ENCODE peak calls at places on chromosome 4, in four cellular contexts. W is psoas muscle, U is H1, D is IMR-90. G is an unnamed sample. For H3K9me3, the result is how much of the 10 kb centered on the place peaks cover.

GRCh38 chr4:13484749-13485345 is 707 bp upstream of the RAB28 start:
- DNase-seq in D (peak), U (no peak), W (no peak), G (no peak)

GRCh38 chr4:36316544-36317082 is 35.2 kb downstream of the DTHD1 start:
- DNase-seq in D (peak), U (no peak), W (no peak), G (no peak)

GRCh38 chr4:78971326-78971725 is 32.1 kb upstream of the PAQR3 start:
- DNase-seq in U (no peak), D (no peak), W (no peak), G (no peak)

GRCh38 chr4:146852365-146852764 is 93.3 kb downstream of the TTC29 start:
- DNase-seq in W (no peak), D (no peak), U (no peak), G (no peak)

GRCh38 chr4:7942019-7942556 is 2.4 kb upstream of the AFAP1 start:
- DNase-seq in D (no peak), U (no peak), W (no peak), G (no peak)

GRCh38 chr4:17561195-17561909 is 15.6 kb upstream of the LAP3 start:
- DNase-seq in D (peak), W (no peak), U (no peak), G (no peak)

GRCh38 chr4:1295405-1296055 is 5.8 kb downstream of the MAEA start:
- DNase-seq in D (no peak), U (no peak), W (no peak), G (no peak)

GRCh38 chr4:66266035-66266434 is 595.7 kb upstream of the EPHA5 start:
- DNase-seq in W (peak), D (no peak), U (peak), G (no peak)

GRCh38 chr4:95129708-95130343 is 372.1 kb downstream of the BMPR1B start:
- DNase-seq in W (no peak), U (no peak), D (peak), G (no peak)

GRCh38 chr4:172601195-172601594 is 567.4 kb upstream of the GALNT7 start:
- DNase-seq in W (no peak), U (no peak), D (no peak), G (no peak)

GRCh38 chr4:107734120-107734519 is 14.1 kb upstream of the PAPSS1 start:
- DNase-seq in U (no peak), W (no peak), D (no peak), G (no peak)

GRCh38 chr4:101271516-101271915 is 75.8 kb downstream of the PPP3CA start:
- DNase-seq in W (no peak), U (no peak), D (peak), G (no peak)

GRCh38 chr4:162682651-162683050 is 484.0 kb downstream of the NAF1 start:
- DNase-seq in W (no peak), U (no peak), D (no peak), G (no peak)

GRCh38 chr4:71333960-71334951 is 4.6 kb upstream of the SLC4A4 start:
- DNase-seq in U (no peak), D (peak), W (no peak), G (peak)

GRCh38 chr4:180949825-180950224 is 1293.4 kb upstream of the TENM3 start:
- DNase-seq in D (no peak), U (no peak), W (no peak), G (no peak)

GRCh38 chr4:152283806-152284470 is 252.0 kb downstream of the FBXW7 start:
- DNase-seq in W (no peak), U (no peak), D (no peak), G (no peak)

GRCh38 chr4:182643801-182644311 is 273.3 kb downstream of the DCTD start:
- DNase-seq in W (no peak), U (no peak), D (peak), G (no peak)

GRCh38 chr4:555566-556275 is 20.4 kb downstream of the TMEM271 start:
- DNase-seq in D (no peak), W (no peak), U (no peak), G (no peak)

GRCh38 chr4:81198151-81198550 is 16.9 kb downstream of the PRKG2 start:
- DNase-seq in U (no peak), W (no peak), D (no peak), G (peak)

GRCh38 chr4:48129307-48130014 is 4.6 kb downstream of the TXK start:
- DNase-seq in W (no peak), U (no peak), D (no peak), G (no peak)

GRCh38 chr4:128600996-128601857 is 208.3 kb upstream of the JADE1 start:
- DNase-seq in W (peak), D (peak), U (peak), G (peak)

GRCh38 chr4:116118216-116118615 is 967.2 kb downstream of the TRAM1L1 start:
- DNase-seq in U (no peak), W (no peak), D (no peak), G (no peak)

GRCh38 chr4:55364691-55365346 is 18.8 kb downstream of the SRD5A3 start:
- DNase-seq in U (no peak), W (no peak), D (no peak), G (no peak)

GRCh38 chr4:188826393-188826792 is 687.2 kb downstream of the TRIML1 start:
- DNase-seq in W (no peak), D (no peak), U (no peak), G (no peak)

GRCh38 chr4:139770361-139770760 is 104.7 kb downstream of the MGST2 start:
- DNase-seq in D (no peak), U (no peak), W (no peak), G (no peak)

GRCh38 chr4:186203391-186203802 is 12.0 kb downstream of the CYP4V2 start:
- DNase-seq in D (peak), W (no peak), U (no peak), G (no peak)

GRCh38 chr4:173531085-173531965 is 1.3 kb upstream of the HAND2 start:
- DNase-seq in U (no peak), D (no peak), W (no peak), G (no peak)

GRCh38 chr4:88439161-88439760 is 17.7 kb upstream of the HERC5 start:
- DNase-seq in D (no peak), W (no peak), U (peak), G (no peak)

DNA sequence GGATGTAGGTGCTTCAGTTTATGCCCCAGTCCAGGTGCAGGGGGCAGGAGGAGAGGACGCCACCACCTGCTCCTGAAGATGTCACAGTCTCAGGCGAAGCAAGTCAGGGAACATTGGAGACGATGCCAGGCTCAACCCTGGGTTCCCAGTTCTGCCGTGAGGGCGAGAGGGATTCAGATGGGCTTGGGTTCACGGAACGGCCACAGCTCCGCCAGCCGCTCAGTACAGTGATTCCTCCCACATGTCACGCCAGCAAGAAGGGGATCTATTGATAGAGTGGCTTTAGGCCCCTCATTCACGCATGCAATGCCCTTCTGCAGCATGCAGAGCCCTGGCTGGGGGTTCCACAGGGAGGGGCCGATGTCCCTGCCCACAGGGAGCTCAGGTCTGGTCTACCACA is 34.2 kb downstream of the ADRA2C start:
- DNase-seq in U (no peak), D (no peak), W (no peak), G (no peak)
- TF ChIP-seq CTCF in U (no peak), D (no peak), W (no peak), G (no peak)

GRCh38 chr4:10942166-10942565 is 257.6 kb upstream of the CLNK start:
- DNase-seq in U (no peak), W (no peak), D (no peak), G (no peak)
- H3K9me3 ChIP-seq in U (under half), W (under half), D (under half), G (under half)

GRCh38 chr4:154928640-154929257 is 147.7 kb downstream of the RBM46 start:
- DNase-seq in U (peak), D (peak), W (no peak), G (no peak)
- TF ChIP-seq CTCF in U (peak), D (peak), W (no peak), G (peak)

GRCh38 chr4:154065368-154065767 is 276.5 kb upstream of the SFRP2 start:
- DNase-seq in W (no peak), D (no peak), U (no peak), G (no peak)
- H3K9me3 ChIP-seq in W (under half), D (under half), U (under half), G (under half)